ENCODE peak calls at places on chromosomes 3 and 15, in four cellular contexts. U is heart right ventricle; F is effector memory CD4-positive, alpha-beta T cell; V is K562. D is an unnamed sample.

GRCh38 chr15:100002091-100002620 is 268.9 kb upstream of the LYSMD4 start:
- DNase-seq in F (no peak), V (no peak), U (no peak), D (no peak)

GRCh38 chr3:165797551-165797950 is 39.7 kb downstream of the BCHE start:
- DNase-seq in U (no peak), F (no peak), V (no peak), D (no peak)

GRCh38 chr3:8870134-8870533 is 93.1 kb downstream of the RAD18 start:
- DNase-seq in V (no peak), U (no peak), F (no peak), D (no peak)

GRCh38 chr3:144033235-144033579 is 61.6 kb downstream of the DIPK2A start:
- DNase-seq in V (no peak), U (no peak), F (no peak), D (no peak)

GRCh38 chr3:111851511-111851954 is 7.5 kb upstream of the PHLDB2 start:
- DNase-seq in V (no peak), U (no peak), F (no peak), D (no peak)

GRCh38 chr3:113261996-113262665 is 50.8 kb downstream of the BOC start:
- DNase-seq in F (no peak), U (no peak), V (no peak), D (no peak)

GRCh38 chr3:149395107-149396089 is 17.9 kb upstream of the TM4SF1 start:
- DNase-seq in V (no peak), F (no peak), U (peak), D (no peak)

GRCh38 chr3:152260026-152260425 is 8.7 kb upstream of the MBNL1 start:
- DNase-seq in V (no peak), F (no peak), U (no peak), D (no peak)

GRCh38 chr3:174820885-174821284 is 38.2 kb upstream of the NAALADL2 start:
- DNase-seq in U (no peak), F (no peak), V (no peak), D (no peak)

GRCh38 chr3:12454808-12455121 is 29.5 kb upstream of the TSEN2 start:
- DNase-seq in U (no peak), F (no peak), V (no peak), D (no peak)

GRCh38 chr3:127889976-127890650 is 24.9 kb upstream of the KBTBD12 start:
- DNase-seq in F (no peak), V (no peak), U (no peak), D (no peak)

GRCh38 chr3:194165619-194166018 is 29.7 kb downstream of the HES1 start:
- DNase-seq in U (no peak), F (no peak), V (no peak), D (no peak)

GRCh38 chr3:139538733-139539132 is 809 bp downstream of the RBP1 start:
- DNase-seq in F (no peak), V (no peak), U (peak), D (no peak)

GRCh38 chr3:160162440-160162839 is 62.8 kb upstream of the C3orf80 start:
- DNase-seq in U (no peak), V (no peak), F (no peak), D (no peak)

GRCh38 chr3:100044369-100044768 is 69.9 kb downstream of the FILIP1L start:
- DNase-seq in V (no peak), F (no peak), U (no peak), D (no peak)

GRCh38 chr15:74062236-74062635 is 20.1 kb downstream of the GOLGA6A start:
- DNase-seq in F (no peak), U (no peak), V (no peak), D (no peak)

GRCh38 chr3:187678869-187679268 is 8.7 kb upstream of the SST start:
- DNase-seq in V (peak), F (no peak), U (peak), D (no peak)

GRCh38 chr15:26200427-26200826 is 337.3 kb upstream of the ATP10A start:
- DNase-seq in F (no peak), U (no peak), V (no peak), D (no peak)

GRCh38 chr3:170499562-170500156 is 81.0 kb downstream of the CLDN11 start:
- DNase-seq in U (peak), F (no peak), V (peak), D (peak)

GRCh38 chr3:155730843-155731242 is 14.0 kb downstream of the PLCH1 start:
- DNase-seq in F (no peak), V (no peak), U (no peak), D (no peak)

GRCh38 chr3:150372320-150373118 is 35.6 kb upstream of the TSC22D2 start:
- DNase-seq in F (no peak), V (no peak), U (no peak), D (no peak)

GRCh38 chr3:196422976-196423781 is 9.0 kb downstream of the UBXN7 start:
- DNase-seq in U (peak), V (peak), F (no peak), D (no peak)

GRCh38 chr3:195001961-195002861 is 268.7 kb downstream of the XXYLT1 start:
- DNase-seq in U (peak), V (peak), F (no peak), D (no peak)

GRCh38 chr3:134366928-134367352 is 7.3 kb downstream of the AMOTL2 start:
- DNase-seq in U (no peak), F (no peak), V (no peak), D (peak)

GRCh38 chr3:141804778-141805639 is 41.8 kb downstream of the GRK7 start:
- DNase-seq in U (no peak), F (no peak), V (peak), D (no peak)

GRCh38 chr15:96330450-96331140 is at the start of gene NR2F2:
- DNase-seq in U (peak), F (no peak), V (peak), D (peak)

GRCh38 chr3:173398111-173398479 is 551 bp downstream of the NLGN1 start:
- DNase-seq in U (no peak), V (no peak), F (no peak), D (no peak)

GRCh38 chr3:14146381-14147062 is 21.7 kb downstream of the TMEM43 start:
- DNase-seq in F (no peak), U (no peak), V (no peak), D (no peak)

GRCh38 chr3:113523241-113523640 is 8.3 kb upstream of the SPICE1 start:
- DNase-seq in U (no peak), V (no peak), F (no peak), D (no peak)

GRCh38 chr3:30894521-30895289 is at the start of gene GADL1:
- DNase-seq in F (no peak), V (peak), U (peak), D (no peak)

GRCh38 chr3:40992023-40992422 is 207.3 kb upstream of the CTNNB1 start:
- DNase-seq in V (no peak), F (no peak), U (no peak), D (no peak)

GRCh38 chr15:61100512-61100911 is 128.6 kb downstream of the RORA start:
- DNase-seq in F (no peak), V (no peak), U (no peak), D (no peak)

GRCh38 chr15:95284933-95285401 is 1045.5 kb upstream of the NR2F2 start:
- DNase-seq in F (no peak), U (no peak), V (peak), D (no peak)

DNA sequence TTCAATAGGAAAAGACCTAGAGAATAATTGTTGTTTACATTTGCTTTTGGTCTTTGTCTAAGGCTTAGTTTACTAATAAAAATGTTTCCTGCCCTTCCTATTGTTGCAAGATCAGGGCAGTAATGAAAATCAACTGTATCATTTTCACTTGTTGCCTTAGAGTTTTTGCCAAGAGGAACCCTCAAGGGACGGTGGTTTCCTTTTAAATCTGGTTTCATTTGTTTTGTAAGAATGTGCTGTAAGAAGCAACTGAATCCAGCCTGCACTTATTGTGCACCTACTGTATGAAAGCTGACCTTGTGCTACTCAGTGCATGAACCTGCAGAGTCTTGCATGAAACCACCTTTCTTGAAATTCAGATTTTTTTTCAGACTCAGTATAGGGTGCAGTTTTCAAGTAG is 5.3 kb downstream of the IGF1R start:
- DNase-seq in F (no peak), U (peak), V (no peak), D (no peak)
- H3K27ac ChIP-seq in F (no peak), U (peak), V (no peak), D (no peak)

DNA sequence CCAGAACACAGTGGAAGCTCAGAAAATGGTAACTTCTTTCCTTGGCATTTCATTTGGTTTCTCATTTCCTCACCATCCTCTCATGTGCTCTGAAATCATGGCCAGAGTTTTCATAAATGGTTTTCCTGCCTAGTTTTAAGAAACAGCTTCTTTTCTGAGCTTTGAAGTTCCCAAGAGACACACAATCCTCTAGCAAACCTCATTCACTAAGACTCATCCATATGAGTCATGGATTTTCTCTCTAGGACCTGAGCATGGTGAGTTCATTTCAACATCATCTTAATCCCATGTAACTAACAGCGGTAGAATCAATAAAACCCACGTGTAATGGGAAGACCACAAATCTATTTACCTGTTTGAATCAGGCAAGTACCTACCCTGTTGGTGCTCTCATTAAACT is 274.5 kb upstream of the LRTM1 start:
- DNase-seq in U (no peak), F (no peak), V (no peak), D (no peak)
- H3K27ac ChIP-seq in U (no peak), F (no peak), V (no peak), D (no peak)

GRCh38 chr15:67149068-67149841 is 83.9 kb downstream of the SMAD3 start:
- DNase-seq in V (no peak), F (no peak), U (no peak), D (no peak)
- H3K27ac ChIP-seq in V (no peak), F (peak), U (peak), D (no peak)

GRCh38 chr15:75212200-75212858 is 10.6 kb downstream of the C15orf39 start:
- DNase-seq in U (no peak), V (no peak), F (no peak), D (no peak)
- H3K27ac ChIP-seq in U (no peak), V (no peak), F (no peak), D (no peak)